ENCODE peak calls at places on chromosome 20, in eight cellular contexts. E is AG04450; Z is brain microvascular endothelial cell; Y is neural progenitor cell; X is cardiac muscle cell; J is A549; D is CD4-positive, alpha-beta T cell; S is SK-N-MC. H is an unnamed sample.

GRCh38 chr20:15236812-15237211 is 899.4 kb upstream of the FLRT3 start:
- DNase-seq in E (no peak), Z (peak), Y (peak), X (no peak), J (peak), D (no peak), S (no peak), H (peak)

GRCh38 chr20:21450572-21450971 is 53.2 kb upstream of the NKX2-4 start:
- DNase-seq in E (no peak), Z (no peak), Y (no peak), X (no peak), J (peak), D (no peak), S (no peak), H (no peak)

GRCh38 chr20:15827628-15828027 is 745.6 kb downstream of the KIF16B start:
- DNase-seq in E (no peak), Z (no peak), Y (no peak), X (no peak), J (no peak), D (no peak), S (no peak), H (no peak)

GRCh38 chr20:64159711-64160110 is 4.5 kb upstream of the MYT1 start:
- DNase-seq in E (no peak), Z (no peak), Y (no peak), X (no peak), J (no peak), D (no peak), S (no peak), H (no peak)

GRCh38 chr20:16415079-16415478 is 158.2 kb downstream of the KIF16B start:
- DNase-seq in E (no peak), Z (no peak), Y (no peak), X (no peak), J (no peak), D (no peak), S (no peak), H (no peak)

GRCh38 chr20:62529916-62530642 is 54.3 kb upstream of the GATA5 start:
- DNase-seq in E (no peak), Z (no peak), Y (no peak), X (peak), J (no peak), D (no peak), S (no peak), H (no peak)

GRCh38 chr20:43541214-43541613 is 17.6 kb upstream of the SGK2 start:
- DNase-seq in E (no peak), Z (no peak), Y (no peak), X (no peak), J (no peak), D (no peak), S (no peak), H (no peak)

GRCh38 chr20:36463212-36464061 is 77.9 kb upstream of the MYL9 start:
- DNase-seq in E (no peak), Z (no peak), Y (no peak), X (no peak), J (no peak), D (no peak), S (no peak), H (no peak)

GRCh38 chr20:51452091-51452613 is 90.4 kb downstream of the NFATC2 start:
- DNase-seq in E (no peak), Z (no peak), Y (no peak), X (no peak), J (no peak), D (no peak), S (no peak), H (no peak)

GRCh38 chr20:37316775-37317170 is 27.3 kb downstream of the MANBAL start:
- DNase-seq in E (no peak), Z (no peak), Y (no peak), X (no peak), J (no peak), D (no peak), S (no peak), H (no peak)

GRCh38 chr20:53088786-53089185 is 116.6 kb downstream of the TSHZ2 start:
- DNase-seq in E (no peak), Z (no peak), Y (no peak), X (peak), J (no peak), D (no peak), S (no peak), H (no peak)

GRCh38 chr20:31956556-31957220 is 4.8 kb upstream of the PDRG1 start:
- DNase-seq in E (no peak), Z (no peak), Y (no peak), X (no peak), J (no peak), D (no peak), S (no peak), H (no peak)

GRCh38 chr20:19114410-19114809 is 98.0 kb upstream of the SLC24A3 start:
- DNase-seq in E (no peak), Z (no peak), Y (no peak), X (no peak), J (no peak), D (no peak), S (no peak), H (no peak)

GRCh38 chr20:48622421-48622820 is 205.4 kb downstream of the PREX1 start:
- DNase-seq in E (no peak), Z (no peak), Y (no peak), X (no peak), J (no peak), D (no peak), S (no peak), H (no peak)

DNA sequence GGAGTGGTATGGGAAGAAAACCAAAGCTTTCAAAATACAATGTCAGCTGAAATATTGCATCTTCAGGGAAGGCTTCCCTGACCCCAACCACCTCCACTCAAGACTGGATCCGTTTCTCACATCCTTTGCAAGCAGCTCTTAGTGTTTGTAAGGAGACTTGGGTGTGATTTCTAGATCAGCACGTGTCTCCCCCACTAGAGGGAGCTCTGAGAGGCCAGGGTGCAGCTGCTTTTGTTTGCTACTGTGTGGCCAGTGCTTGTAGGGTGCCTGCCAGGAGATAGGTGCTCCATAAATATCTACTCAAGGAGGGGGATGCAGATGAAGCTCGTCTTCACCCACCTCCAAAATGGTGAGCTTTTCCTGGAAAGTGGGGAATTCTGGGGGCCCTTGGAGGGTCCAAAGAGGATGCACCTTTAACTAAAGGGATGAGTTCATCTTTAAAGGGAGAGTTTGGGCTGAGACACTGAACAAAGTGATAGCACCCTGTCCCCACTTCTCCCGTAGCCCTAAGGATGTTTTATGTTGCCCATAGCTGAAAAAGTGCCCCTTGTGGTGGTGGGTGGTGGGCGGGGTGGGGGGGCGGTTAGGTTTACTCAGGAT is 52.6 kb upstream of the MAFB start:
- DNase-seq in E (no peak), Z (peak), Y (peak), X (peak), J (peak), D (no peak), S (no peak), H (peak)
- H3K27ac ChIP-seq in E (no peak), Z (no peak), Y (no peak), X (no peak), J (no peak), D (no peak), S (no peak), H (no peak)

GRCh38 chr20:20371133-20371532 is 3.2 kb downstream of the INSM1 start:
- DNase-seq in E (no peak), Z (no peak), Y (peak), X (no peak), J (no peak), D (no peak), S (no peak), H (no peak)

GRCh38 chr20:20367681-20368413 is at the start of gene INSM1:
- DNase-seq in E (no peak), Z (no peak), Y (peak), X (no peak), J (no peak), D (no peak), S (no peak), H (no peak)

GRCh38 chr20:20370087-20370575 is 2.2 kb downstream of the INSM1 start:
- DNase-seq in E (no peak), Z (no peak), Y (no peak), X (no peak), J (peak), D (no peak), S (no peak), H (no peak)

GRCh38 chr20:20368414-20369352 is 779 bp downstream of the INSM1 start:
- DNase-seq in E (no peak), Z (no peak), Y (peak), X (peak), J (peak), D (no peak), S (no peak), H (no peak)

GRCh38 chr20:20369353-20370086 is 1.6 kb downstream of the INSM1 start:
- DNase-seq in E (no peak), Z (no peak), Y (peak), X (peak), J (peak), D (no peak), S (no peak), H (peak)
- H3K27ac ChIP-seq in E (no peak), Z (no peak), Y (no peak), X (no peak), J (no peak), D (no peak), S (no peak), H (no peak)

GRCh38 chr20:50395258-50395729 is 114.9 kb upstream of the PTPN1 start:
- DNase-seq in E (no peak), Z (peak), Y (no peak), X (no peak), J (no peak), D (no peak), S (no peak), H (peak)
- H3K27ac ChIP-seq in E (no peak), Z (no peak), Y (no peak), X (no peak), J (peak), D (no peak), S (no peak), H (peak)

GRCh38 chr20:34968020-34968775 is 12.5 kb downstream of the MYH7B start:
- DNase-seq in E (no peak), Z (no peak), Y (no peak), X (peak), J (no peak), D (no peak), S (no peak), H (no peak)

GRCh38 chr20:34970193-34971037 is 14.7 kb downstream of the MYH7B start:
- DNase-seq in E (no peak), Z (no peak), Y (no peak), X (no peak), J (no peak), D (no peak), S (no peak), H (no peak)

GRCh38 chr20:34971038-34971872 is 15.6 kb downstream of the MYH7B start:
- DNase-seq in E (no peak), Z (no peak), Y (no peak), X (no peak), J (no peak), D (no peak), S (no peak), H (no peak)

GRCh38 chr20:34974246-34974645 is 18.6 kb downstream of the MYH7B start:
- DNase-seq in E (no peak), Z (no peak), Y (no peak), X (no peak), J (no peak), D (no peak), S (no peak), H (no peak)

DNA sequence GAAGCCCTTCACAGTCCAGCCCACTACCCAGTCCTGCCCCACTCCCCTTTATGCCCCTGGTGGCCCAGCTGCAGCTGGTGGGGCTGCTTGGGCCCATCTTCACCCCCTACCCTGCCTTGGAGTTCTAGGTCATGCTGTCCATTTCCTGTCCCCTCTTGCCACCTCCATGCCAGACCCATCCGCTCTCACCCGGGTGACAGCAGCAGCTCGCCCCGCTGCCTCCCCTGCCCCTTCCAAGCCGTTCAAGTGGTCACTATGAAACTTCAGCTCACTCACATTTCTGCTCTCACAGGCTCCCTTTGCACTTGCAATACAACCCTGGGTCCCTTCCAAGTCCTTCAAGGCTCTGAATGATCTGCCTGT is 16.2 kb downstream of the MYH7B start:
- DNase-seq in E (no peak), Z (no peak), Y (no peak), X (no peak), J (no peak), D (no peak), S (no peak), H (no peak)
- H3K27ac ChIP-seq in E (no peak), Z (no peak), Y (no peak), X (peak), J (no peak), D (no peak), S (no peak), H (no peak)

H was measured in stomach.